ENCODE peak calls at places on chromosomes 7 and 10, in nine cellular contexts. I is amniotic stem cell; M is fibroblast of mammary gland; Y is CD8-positive, alpha-beta memory T cell; E is fibroblast of pulmonary artery; S is AG10803; W is tibial artery; F is SW480; Q is cerebellum. A is an unnamed sample.

GRCh38 chr7:17466201-17466600 is 167.7 kb downstream of the AHR start:
- DNase-seq in W (no peak), M (no peak), I (no peak), Y (no peak), F (no peak), Q (no peak), E (no peak), S (no peak), A (no peak)

GRCh38 chr7:34838329-34838728 is 180.3 kb downstream of the NPSR1 start:
- DNase-seq in F (no peak), Q (peak; percentile 83), E (no peak), Y (no peak), S (no peak), W (no peak), I (no peak), M (no peak), A (no peak)

GRCh38 chr7:16787141-16787540 is 17.7 kb downstream of the AGR2 start:
- DNase-seq in W (no peak), I (no peak), Q (no peak), M (no peak), E (no peak), F (no peak), S (no peak), Y (no peak), A (no peak)

GRCh38 chr10:83539528-83540308 is 599.6 kb upstream of the GHITM start:
- DNase-seq in Q (no peak), I (peak; percentile 26), F (no peak), Y (no peak), S (peak; percentile 26), M (peak; percentile 18), W (no peak), E (peak; percentile 84), A (peak; percentile 74)

GRCh38 chr7:70787275-70787674 is 344.7 kb upstream of the GALNT17 start:
- DNase-seq in E (no peak), Q (no peak), W (no peak), I (no peak), Y (no peak), S (no peak), F (no peak), M (no peak), A (no peak)

GRCh38 chr10:68301301-68301700 is 30.6 kb upstream of the HNRNPH3 start:
- DNase-seq in F (no peak), M (no peak), Q (no peak), S (no peak), I (no peak), E (no peak), W (no peak), Y (no peak), A (no peak)

GRCh38 chr7:27944626-27945025 is 204.7 kb downstream of the TAX1BP1 start:
- DNase-seq in I (no peak), Y (no peak), F (no peak), S (peak; percentile 66), E (no peak), W (peak; percentile 65), M (peak; percentile 54), Q (no peak), A (no peak)

GRCh38 chr7:50552139-50552538 is 13.1 kb downstream of the DDC start:
- DNase-seq in S (no peak), E (no peak), M (no peak), F (no peak), W (no peak), Y (no peak), Q (no peak), I (no peak), A (no peak)

GRCh38 chr7:25619963-25620799 is 391.9 kb upstream of the NPVF start:
- DNase-seq in W (peak; percentile 66), Y (peak; percentile 48), Q (peak; percentile 36), I (no peak), F (no peak), S (no peak), M (no peak), E (peak; percentile 35), A (no peak)

GRCh38 chr10:90887555-90887954 is 15.8 kb downstream of the RPP30 start:
- DNase-seq in E (no peak), M (peak; percentile 51), Q (no peak), W (no peak), Y (no peak), S (peak; percentile 14), F (no peak), I (no peak), A (no peak)

GRCh38 chr7:138514044-138514443 is 54.0 kb downstream of the TRIM24 start:
- DNase-seq in M (no peak), W (no peak), E (no peak), Y (no peak), F (no peak), Q (no peak), I (no peak), S (no peak), A (no peak)

GRCh38 chr7:113308399-113308798 is 190.0 kb upstream of the SMIM30 start:
- DNase-seq in Q (no peak), M (no peak), I (no peak), F (no peak), E (no peak), S (no peak), W (no peak), Y (no peak), A (no peak)